ENCODE peak calls at places on chromosomes 12 and 14, in nine cellular contexts. X is ovary, Z is GM23338, C is upper lobe of right lung, U is HepG2, P is astrocyte, H is lower lobe of right lung, J is tibial artery, B is right atrium auricular region. Y is an unnamed sample.

GRCh38 chr14:95549656-95550585 is 15.1 kb downstream of the GLRX5 start:
- DNase-seq in J (no peak), Z (no peak), H (no peak), B (no peak), U (peak), C (peak), X (no peak), P (no peak), Y (no peak)

GRCh38 chr14:61152851-61153364 is 128.2 kb downstream of the TMEM30B start:
- DNase-seq in J (no peak), H (no peak), Z (no peak), C (no peak), X (no peak), U (peak), P (peak), B (no peak), Y (no peak)

GRCh38 chr12:98999569-98999968 is 354.5 kb downstream of the APAF1 start:
- DNase-seq in X (no peak), H (no peak), U (no peak), Z (no peak), P (no peak), C (no peak), J (no peak), B (no peak), Y (no peak)

GRCh38 chr12:43402431-43402830 is 149.6 kb downstream of the ADAMTS20 start:
- DNase-seq in C (no peak), U (no peak), H (no peak), P (no peak), J (no peak), Z (no peak), B (no peak), X (no peak), Y (no peak)

GRCh38 chr14:72518809-72519377 is 375.0 kb downstream of the DPF3 start:
- DNase-seq in B (peak), X (no peak), H (no peak), P (peak), U (no peak), J (no peak), Z (no peak), C (no peak), Y (no peak)

GRCh38 chr12:18428416-18428815 is 167.1 kb downstream of the PIK3C2G start:
- DNase-seq in J (no peak), H (no peak), U (no peak), B (no peak), C (no peak), P (peak), Z (no peak), X (no peak), Y (no peak)

GRCh38 chr14:106390947-106391346 is 864.6 kb downstream of the TMEM121 start:
- DNase-seq in P (no peak), B (no peak), U (no peak), J (no peak), Z (no peak), H (no peak), C (no peak), X (no peak), Y (no peak)

GRCh38 chr12:130013771-130014484 is 110.1 kb upstream of the TMEM132D start:
- DNase-seq in H (no peak), U (peak), J (no peak), C (peak), X (no peak), B (no peak), Z (peak), P (no peak), Y (peak)

GRCh38 chr12:54054442-54055332 is 1.1 kb downstream of the HOXC4 start:
- DNase-seq in U (no peak), Z (no peak), C (no peak), P (no peak), X (no peak), J (no peak), B (no peak), H (no peak), Y (no peak)

GRCh38 chr14:26394114-26394855 is 203.5 kb downstream of the NOVA1 start:
- DNase-seq in C (no peak), H (no peak), X (no peak), U (no peak), Z (peak), P (peak), J (no peak), B (no peak), Y (no peak)

GRCh38 chr14:85527006-85527405 is 2.9 kb upstream of the FLRT2 start:
- DNase-seq in U (no peak), P (peak), C (no peak), X (no peak), Z (no peak), B (no peak), J (no peak), H (no peak), Y (no peak)

GRCh38 chr14:51552275-51552674 is 99.4 kb upstream of the FRMD6 start:
- DNase-seq in J (no peak), Z (peak), P (no peak), X (no peak), U (no peak), H (no peak), C (no peak), B (no peak), Y (no peak)

GRCh38 chr14:61330511-61330910 is 9.1 kb downstream of the PRKCH start:
- DNase-seq in X (no peak), H (no peak), J (no peak), P (no peak), Z (no peak), C (no peak), B (no peak), U (no peak), Y (no peak)

GRCh38 chr12:53123578-53124351 is 20.5 kb downstream of the SOAT2 start:
- DNase-seq in B (no peak), J (no peak), H (no peak), P (peak), Z (no peak), U (no peak), C (no peak), X (no peak), Y (no peak)

GRCh38 chr12:15962760-15963159 is 51.6 kb downstream of the DERA start:
- DNase-seq in Z (no peak), C (no peak), X (no peak), B (no peak), P (peak), J (no peak), H (no peak), U (no peak), Y (no peak)

GRCh38 chr14:76500480-76500879 is 124.5 kb downstream of the ESRRB start:
- DNase-seq in U (no peak), Z (no peak), H (no peak), J (peak), P (no peak), B (no peak), C (no peak), X (no peak), Y (no peak)

GRCh38 chr14:41605550-41606248 is 977 bp upstream of the LRFN5 start:
- DNase-seq in U (no peak), X (peak), B (no peak), H (no peak), J (no peak), C (no peak), Z (peak), P (peak), Y (peak)

GRCh38 chr14:32738206-32738871 is 200.3 kb upstream of the NPAS3 start:
- DNase-seq in Z (no peak), C (no peak), X (no peak), U (no peak), J (no peak), P (no peak), B (no peak), H (no peak), Y (no peak)

GRCh38 chr14:71321556-71322315 is 414.5 kb downstream of the PCNX1 start:
- DNase-seq in P (peak), J (no peak), B (no peak), H (no peak), Z (peak), U (peak), C (no peak), X (no peak), Y (no peak)

GRCh38 chr14:71319646-71320045 is 412.4 kb downstream of the PCNX1 start:
- DNase-seq in C (no peak), H (no peak), P (no peak), B (no peak), U (no peak), J (no peak), Z (peak), X (no peak), Y (no peak)

GRCh38 chr14:71322660-71323250 is 415.5 kb downstream of the PCNX1 start:
- DNase-seq in B (no peak), X (no peak), C (no peak), U (no peak), H (no peak), Z (no peak), J (no peak), P (peak), Y (no peak)

GRCh38 chr14:71320107-71320733 is 413.0 kb downstream of the PCNX1 start:
- DNase-seq in U (peak), X (peak), C (peak), J (peak), H (peak), B (peak), P (peak), Z (peak), Y (peak)

DNA sequence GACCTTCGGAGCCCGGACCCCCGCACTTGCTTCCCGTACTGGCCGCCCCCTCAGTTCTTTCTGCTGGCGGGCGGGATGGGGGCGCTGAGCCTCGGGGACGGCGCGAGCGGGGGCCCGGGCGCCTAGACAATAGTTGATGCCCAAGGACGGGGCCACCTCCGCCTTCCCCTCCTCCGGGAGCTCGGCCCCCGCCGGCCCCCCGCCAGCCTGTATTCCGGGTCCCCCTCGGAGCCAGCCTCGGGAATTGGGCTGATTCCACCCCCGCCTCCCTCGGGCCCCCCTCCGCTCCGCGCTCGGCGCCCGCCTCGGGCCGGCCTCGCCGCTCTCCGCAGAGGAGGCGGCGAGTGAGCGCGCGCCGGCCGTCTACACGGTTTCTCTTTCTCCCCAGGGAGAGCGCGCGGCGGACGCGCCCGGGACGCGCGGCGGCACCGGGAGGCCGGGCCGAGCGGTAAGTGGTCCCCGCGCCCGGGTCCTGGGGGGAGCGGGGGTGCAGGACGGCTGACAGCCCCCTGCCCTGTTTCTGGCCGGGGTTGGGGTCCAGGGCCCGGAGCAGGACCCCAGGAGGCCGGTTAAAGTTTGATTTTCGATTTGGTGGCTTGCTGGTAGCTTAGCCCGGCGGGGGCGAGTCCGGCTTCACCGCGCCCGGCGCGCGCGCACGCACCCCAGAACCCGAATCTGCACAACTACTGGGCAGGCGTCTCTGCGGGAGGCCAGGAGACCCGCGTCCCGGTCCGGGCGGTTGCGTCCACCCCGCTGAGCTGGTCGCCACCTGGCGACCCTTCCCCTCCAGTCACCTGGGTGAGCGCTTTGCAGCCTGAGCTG is 413.7 kb downstream of the PCNX1 start:
- DNase-seq in X (peak), U (no peak), J (peak), P (peak), H (peak), C (peak), Z (peak), B (no peak), Y (peak)
- H3K27ac ChIP-seq in X (peak), U (peak), J (peak), P (peak), H (peak), C (peak), Z (peak), B (peak), Y (peak)

GRCh38 chr14:65057704-65058103 is 44.6 kb downstream of the MAX start:
- DNase-seq in U (no peak), P (no peak), Z (no peak), X (no peak), B (no peak), J (no peak), C (no peak), H (no peak), Y (no peak)

GRCh38 chr14:65052832-65053231 is 49.5 kb downstream of the MAX start:
- DNase-seq in X (no peak), P (no peak), H (no peak), J (no peak), C (no peak), Z (no peak), B (no peak), U (no peak), Y (no peak)

GRCh38 chr14:65054471-65055085 is 47.7 kb downstream of the MAX start:
- DNase-seq in B (no peak), X (no peak), J (peak), U (no peak), P (no peak), H (no peak), Z (peak), C (no peak), Y (no peak)
- TF ChIP-seq CTCF in B (no peak), X (no peak), J (no peak), U (no peak), P (no peak), H (no peak), Z (no peak), C (no peak), Y (no peak)

GRCh38 chr14:92414685-92415084 is 91.7 kb downstream of the SLC24A4 start:
- DNase-seq in X (no peak), Z (no peak), H (no peak), U (no peak), B (no peak), P (no peak), C (no peak), J (no peak), Y (no peak)

GRCh38 chr14:92421756-92422155 is 91.8 kb upstream of the RIN3 start:
- DNase-seq in J (no peak), H (no peak), X (no peak), C (no peak), U (no peak), B (no peak), P (peak), Z (no peak), Y (no peak)

GRCh38 chr14:92412912-92413311 is 89.9 kb downstream of the SLC24A4 start:
- DNase-seq in B (no peak), C (no peak), U (no peak), H (no peak), J (no peak), X (no peak), P (no peak), Z (no peak), Y (no peak)

GRCh38 chr14:92417759-92418158 is 94.8 kb downstream of the SLC24A4 start:
- DNase-seq in H (peak), C (no peak), U (no peak), J (no peak), X (no peak), P (no peak), Z (no peak), B (no peak), Y (no peak)

DNA sequence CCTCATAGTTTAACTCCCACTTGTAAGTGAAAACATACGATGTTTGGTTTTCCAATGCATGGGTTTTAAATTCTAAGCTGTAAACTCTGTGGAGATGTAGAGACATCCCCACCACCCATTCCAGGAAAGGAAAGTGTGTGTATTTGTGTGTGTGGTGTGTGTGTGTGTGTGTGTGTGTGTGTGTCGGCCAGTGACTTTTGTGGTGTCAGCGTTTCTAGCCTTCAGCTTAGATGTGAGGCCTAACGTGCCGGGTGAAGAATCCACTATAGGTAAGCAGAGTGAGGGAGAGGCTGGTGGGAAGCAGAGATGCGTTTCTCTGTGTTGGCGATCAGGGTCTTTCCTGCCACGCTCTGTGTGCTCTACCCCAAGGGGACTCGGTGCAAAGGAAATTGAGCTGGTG is 93.0 kb downstream of the SLC24A4 start:
- DNase-seq in P (no peak), B (no peak), X (no peak), C (no peak), J (no peak), H (no peak), Z (no peak), U (no peak), Y (no peak)
- H3K27ac ChIP-seq in P (no peak), B (no peak), X (no peak), C (no peak), J (no peak), H (no peak), Z (no peak), U (no peak), Y (no peak)

GRCh38 chr12:9607816-9608215 is at the start of gene KLRB1:
- DNase-seq in P (no peak), H (no peak), X (no peak), C (no peak), B (no peak), Z (no peak), U (no peak), J (no peak), Y (no peak)

GRCh38 chr12:9604288-9604687 is 3.4 kb downstream of the KLRB1 start:
- DNase-seq in U (no peak), Z (no peak), P (no peak), B (no peak), X (no peak), J (no peak), H (no peak), C (no peak), Y (no peak)

GRCh38 chr12:9606736-9607372 is 862 bp downstream of the KLRB1 start:
- DNase-seq in P (no peak), J (no peak), Z (no peak), C (no peak), U (no peak), X (no peak), H (no peak), B (no peak), Y (no peak)

GRCh38 chr12:9605490-9605889 is 2.2 kb downstream of the KLRB1 start:
- DNase-seq in Z (no peak), C (no peak), U (no peak), P (no peak), J (no peak), X (no peak), H (no peak), B (no peak), Y (no peak)

DNA sequence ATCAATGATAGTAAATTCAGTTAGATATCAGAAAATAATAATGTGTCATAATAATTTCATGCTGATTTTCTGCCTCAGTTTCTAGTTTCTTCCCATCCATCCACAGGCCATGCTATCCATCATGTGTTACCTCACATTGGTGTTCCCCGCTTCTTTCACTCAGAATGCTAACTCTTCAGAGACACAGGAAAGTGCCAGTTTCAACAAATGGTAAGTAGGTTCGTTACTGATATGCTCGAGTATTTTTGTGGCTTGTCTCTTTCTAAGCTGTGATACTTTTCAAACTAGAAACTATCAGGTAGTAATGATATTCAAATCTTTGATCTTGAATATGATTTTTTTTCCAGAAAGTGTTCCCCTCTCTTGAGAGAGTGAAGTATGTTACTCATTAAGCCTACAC is 1.5 kb downstream of the KLRB1 start:
- DNase-seq in J (no peak), X (no peak), U (no peak), B (no peak), C (no peak), H (no peak), Z (no peak), P (no peak), Y (no peak)
- TF ChIP-seq CTCF in J (no peak), X (no peak), U (no peak), B (no peak), C (no peak), H (no peak), Z (no peak), P (no peak), Y (no peak)

DNA sequence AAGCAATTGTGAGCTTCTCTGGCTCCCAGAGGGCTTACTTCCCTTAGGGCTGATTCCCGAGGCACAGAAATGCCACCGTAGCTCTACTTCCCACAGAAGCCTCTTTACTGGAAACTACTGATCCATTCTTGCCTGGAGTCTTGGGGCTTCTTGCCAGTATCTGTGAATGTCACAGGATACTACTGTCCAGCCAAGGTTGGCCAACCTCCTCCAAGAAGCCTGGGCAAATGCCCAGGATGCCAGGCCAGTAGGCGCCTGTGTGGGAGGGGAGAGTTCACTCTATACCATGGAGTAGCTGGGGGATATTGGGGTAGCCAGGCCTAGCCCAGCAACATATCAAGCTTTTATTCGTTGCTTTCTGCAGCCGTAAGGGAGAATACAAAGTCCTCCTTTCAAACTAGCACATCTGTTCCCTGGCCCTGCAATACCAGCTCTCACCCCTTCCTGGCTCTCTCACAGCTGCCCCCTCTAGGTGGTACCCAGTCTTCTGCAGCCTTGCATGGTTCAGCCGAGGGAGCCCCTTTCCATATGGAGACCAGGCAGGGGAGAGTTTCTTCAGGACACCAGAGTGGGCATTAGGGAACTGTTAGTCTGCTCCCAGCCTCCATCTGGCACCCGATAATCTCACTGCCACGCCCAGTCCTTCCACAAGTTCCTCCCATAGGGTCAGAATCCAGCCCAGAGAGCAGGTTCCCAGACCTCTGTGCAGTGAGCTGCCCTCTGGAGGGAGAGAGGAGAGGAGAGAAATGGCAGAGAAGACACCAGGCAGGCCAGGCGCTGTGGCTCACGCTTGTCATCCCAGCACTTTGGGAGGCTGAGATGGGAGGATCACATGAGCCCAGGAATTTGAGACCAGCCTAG is 24.3 kb upstream of the PLEK2 start:
- DNase-seq in J (no peak), U (peak), C (no peak), P (no peak), B (no peak), Z (peak), X (no peak), H (no peak), Y (no peak)
- H3K27ac ChIP-seq in J (no peak), U (no peak), C (no peak), P (no peak), B (no peak), Z (no peak), X (no peak), H (no peak), Y (no peak)

DNA sequence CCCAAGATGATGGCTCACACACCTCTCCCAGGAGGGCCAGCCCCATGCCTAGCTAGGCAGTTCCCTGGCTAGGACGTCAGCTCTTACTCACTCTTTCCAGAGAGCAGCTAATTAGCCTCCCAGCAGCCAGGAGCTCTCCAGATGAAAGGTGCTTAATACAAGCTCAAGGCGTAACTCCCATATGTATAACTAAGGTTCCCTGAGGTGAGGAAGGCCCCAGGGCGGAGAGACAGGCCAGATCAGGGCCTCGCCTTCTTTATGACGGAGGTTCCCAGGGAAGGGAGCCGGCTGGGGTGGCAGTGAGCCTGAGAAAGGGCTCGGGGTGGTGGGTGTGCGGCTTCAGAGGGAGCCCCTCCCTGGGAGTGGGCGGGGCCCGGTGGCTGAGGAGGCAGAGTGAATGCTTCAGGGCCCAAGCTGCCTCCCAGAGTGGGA is 26.4 kb upstream of the ZFP36L1 start:
- DNase-seq in C (no peak), B (peak), H (no peak), P (peak), X (peak), Z (peak), U (no peak), J (no peak), Y (no peak)
- TF ChIP-seq CTCF in C (no peak), B (no peak), H (no peak), P (no peak), X (no peak), Z (no peak), U (no peak), J (no peak), Y (no peak)

GRCh38 chr12:30646821-30647220 is 48.8 kb downstream of the IPO8 start:
- DNase-seq in J (no peak), B (no peak), U (no peak), X (no peak), Z (no peak), H (no peak), C (no peak), P (no peak), Y (no peak)

GRCh38 chr12:30640392-30640791 is 55.3 kb downstream of the IPO8 start:
- DNase-seq in J (no peak), P (no peak), Z (no peak), C (no peak), B (no peak), X (no peak), U (no peak), H (no peak), Y (no peak)

GRCh38 chr12:30643366-30643765 is 52.3 kb downstream of the IPO8 start:
- DNase-seq in H (no peak), P (no peak), X (no peak), B (no peak), U (no peak), Z (peak), J (no peak), C (no peak), Y (no peak)
- H3K27ac ChIP-seq in H (no peak), P (no peak), X (no peak), B (no peak), U (no peak), Z (no peak), J (no peak), C (no peak), Y (no peak)

Y was measured in psoas muscle.